ENCODE peak calls at places on chromosomes 11 and 22, in six cellular contexts. G is upper lobe of left lung, M is lower lobe of right lung, A is AG10803, Z is GM06990, B is psoas muscle. C is an unnamed sample.

GRCh38 chr22:19655399-19655798 is 58.9 kb upstream of the SEPTIN5 start:
- DNase-seq in G (no peak), M (no peak), A (no peak), Z (no peak), B (no peak), C (no peak)

GRCh38 chr11:134332189-134332631 is 422 bp downstream of the GLB1L2 start:
- DNase-seq in G (peak; percentile 34), M (no peak), A (no peak), Z (no peak), B (no peak), C (no peak)

GRCh38 chr11:108278546-108278945 is 55.7 kb downstream of the ATM start:
- DNase-seq in G (no peak), M (no peak), A (no peak), Z (no peak), B (no peak), C (no peak)

GRCh38 chr11:102853956-102854355 is 10.5 kb upstream of the MMP3 start:
- DNase-seq in G (no peak), M (no peak), A (no peak), Z (no peak), B (no peak), C (no peak)

GRCh38 chr11:114250993-114251796 is 45.0 kb upstream of the NNMT start:
- DNase-seq in G (no peak), M (no peak), A (no peak), Z (no peak), B (peak; percentile 66), C (no peak)

GRCh38 chr11:106466441-106467190 is 389.2 kb downstream of the AASDHPPT start:
- DNase-seq in G (no peak), M (no peak), A (peak; percentile 78), Z (no peak), B (no peak), C (no peak)

GRCh38 chr11:69382131-69383128 is 88.5 kb downstream of the MYEOV start:
- DNase-seq in G (no peak), M (peak; percentile 52), A (no peak), Z (no peak), B (peak; percentile 55), C (peak; percentile 57)

GRCh38 chr11:57410287-57410686 is 16.6 kb downstream of the SLC43A3 start:
- DNase-seq in G (no peak), M (no peak), A (peak; percentile 80), Z (no peak), B (no peak), C (no peak)

GRCh38 chr22:22930571-22931556 is 43.2 kb downstream of the IGLL5 start:
- DNase-seq in G (no peak), M (no peak), A (no peak), Z (peak; percentile 60), B (no peak), C (no peak)

GRCh38 chr11:83773950-83774880 is 488.0 kb upstream of the CCDC90B start:
- DNase-seq in G (no peak), M (no peak), A (no peak), Z (no peak), B (no peak), C (no peak)

GRCh38 chr11:65014146-65014960 is at the start of gene ARL2:
- DNase-seq in G (peak; percentile 37), M (no peak), A (peak; percentile 17), Z (no peak), B (no peak), C (no peak)

GRCh38 chr11:45026835-45027234 is 76.2 kb upstream of the TP53I11 start:
- DNase-seq in G (no peak), M (no peak), A (no peak), Z (no peak), B (no peak), C (no peak)

GRCh38 chr11:10657308-10658271 is 36.0 kb downstream of the IRAG1 start:
- DNase-seq in G (no peak), M (no peak), A (peak; percentile 53), Z (peak; percentile 64), B (no peak), C (no peak)

GRCh38 chr22:18998998-18999397 is 62.9 kb upstream of the PRODH start:
- DNase-seq in G (no peak), M (no peak), A (no peak), Z (no peak), B (no peak), C (no peak)

GRCh38 chr11:57357827-57358226 is 19.7 kb downstream of the P2RX3 start:
- DNase-seq in G (no peak), M (no peak), A (peak; percentile 61), Z (no peak), B (no peak), C (no peak)

GRCh38 chr22:46515208-46516111 is 22.0 kb downstream of the CELSR1 start:
- DNase-seq in G (no peak), M (no peak), A (no peak), Z (no peak), B (no peak), C (no peak)

GRCh38 chr11:75516886-75517285 is 8.9 kb downstream of the GDPD5 start:
- DNase-seq in G (no peak), M (no peak), A (no peak), Z (no peak), B (no peak), C (no peak)

GRCh38 chr11:64372802-64373597 is 14.0 kb downstream of the RPS6KA4 start:
- DNase-seq in G (no peak), M (no peak), A (peak; percentile 48), Z (no peak), B (no peak), C (no peak)

GRCh38 chr11:121672630-121673487 is 220.1 kb upstream of the SORL1-AS1 start:
- DNase-seq in G (no peak), M (no peak), A (peak; percentile 76), Z (no peak), B (peak; percentile 20), C (no peak)

GRCh38 chr11:17343907-17344306 is 7.7 kb upstream of the NCR3LG1 start:
- DNase-seq in G (no peak), M (no peak), A (peak; percentile 72), Z (no peak), B (no peak), C (no peak)

GRCh38 chr11:31397239-31397834 is 27.7 kb downstream of the DNAJC24 start:
- DNase-seq in G (no peak), M (no peak), A (peak; percentile 13), Z (no peak), B (no peak), C (no peak)

GRCh38 chr22:27642104-27642800 is 159.3 kb downstream of the MN1 start:
- DNase-seq in G (no peak), M (no peak), A (no peak), Z (no peak), B (peak; percentile 77), C (no peak)

GRCh38 chr11:120871924-120872323 is 152.0 kb upstream of the TBCEL start:
- DNase-seq in G (no peak), M (no peak), A (no peak), Z (no peak), B (no peak), C (no peak)

DNA sequence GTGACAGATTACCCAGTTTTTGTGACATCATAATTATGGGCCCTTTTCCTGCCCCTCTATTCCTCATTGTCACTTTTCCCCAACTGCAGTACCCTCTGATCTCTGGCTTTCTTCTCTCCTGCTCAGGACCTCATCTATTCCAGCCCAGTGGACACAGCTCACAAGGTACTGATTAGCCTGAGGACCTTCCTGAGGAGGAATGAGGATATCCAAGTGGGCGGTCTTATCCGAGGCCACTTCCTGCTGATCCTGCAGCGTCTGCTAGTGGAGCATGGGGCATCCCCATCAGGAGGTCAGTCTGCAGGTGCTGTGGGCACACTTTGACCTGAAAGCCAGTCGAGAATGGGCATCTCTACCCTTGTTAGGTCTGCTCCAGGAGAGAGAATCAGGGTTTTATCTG is 24.5 kb upstream of the CCDC134 start:
- DNase-seq in G (no peak), M (no peak), A (no peak), Z (no peak), B (no peak), C (no peak)
- TF ChIP-seq CTCF in G (no peak), M (no peak), A (no peak), Z (no peak), B (no peak), C (no peak)

GRCh38 chr11:43418197-43418596 is 59.5 kb downstream of the TTC17 start:
- DNase-seq in G (no peak), M (no peak), A (no peak), Z (peak; percentile 7), B (no peak), C (no peak)

GRCh38 chr11:43419460-43419859 is 60.7 kb downstream of the TTC17 start:
- DNase-seq in G (no peak), M (no peak), A (peak; percentile 29), Z (peak; percentile 13), B (no peak), C (no peak)
- TF ChIP-seq CTCF in G (peak; percentile 37), M (peak; percentile 61), A (peak; percentile 81), Z (peak; percentile 63), B (peak; percentile 53), C (peak; percentile 84)

GRCh38 chr11:71426413-71426812 is 21.8 kb downstream of the DHCR7 start:
- DNase-seq in G (no peak), M (no peak), A (no peak), Z (no peak), B (no peak), C (no peak)

GRCh38 chr11:71428861-71429435 is 19.2 kb downstream of the DHCR7 start:
- DNase-seq in G (peak; percentile 34), M (no peak), A (no peak), Z (no peak), B (peak; percentile 64), C (no peak)

GRCh38 chr11:71423181-71423790 is 24.9 kb downstream of the DHCR7 start:
- DNase-seq in G (no peak), M (no peak), A (no peak), Z (no peak), B (no peak), C (no peak)

GRCh38 chr11:71425851-71426250 is 22.3 kb downstream of the DHCR7 start:
- DNase-seq in G (no peak), M (no peak), A (no peak), Z (no peak), B (no peak), C (no peak)

GRCh38 chr11:71425409-71425808 is 22.8 kb downstream of the DHCR7 start:
- DNase-seq in G (no peak), M (no peak), A (no peak), Z (no peak), B (no peak), C (no peak)
- TF ChIP-seq CTCF in G (no peak), M (no peak), A (no peak), Z (peak; percentile 19), B (no peak), C (peak; percentile 25)

DNA sequence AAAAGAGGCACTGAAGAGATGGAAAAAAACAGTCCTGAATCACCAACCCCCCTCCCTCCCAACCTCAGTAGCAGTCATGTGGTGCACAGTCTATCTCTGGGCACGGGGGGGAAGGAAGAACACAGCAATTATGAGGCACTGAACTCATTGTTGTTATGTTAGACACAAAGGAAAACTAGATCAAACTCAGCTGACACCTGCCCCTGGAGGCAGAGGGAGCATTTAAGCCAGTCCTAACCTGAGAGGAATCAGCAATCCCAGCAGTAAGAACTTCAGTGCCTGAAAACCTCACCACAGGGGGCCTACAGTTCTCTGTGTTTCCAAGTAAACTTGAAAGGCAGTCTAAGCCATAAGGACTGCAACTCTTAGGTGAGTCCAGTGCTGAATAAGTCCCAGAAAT is 72.4 kb downstream of the GLYATL1 start:
- DNase-seq in G (no peak), M (no peak), A (no peak), Z (no peak), B (no peak), C (no peak)
- TF ChIP-seq CTCF in G (no peak), M (no peak), A (no peak), Z (no peak), B (no peak), C (no peak)

GRCh38 chr11:67391304-67392181 is at the start of gene RAD9A:
- DNase-seq in G (peak; percentile 98), M (peak; percentile 97), A (peak; percentile 90), Z (peak; percentile 95), B (peak; percentile 96), C (peak; percentile 96)
- TF ChIP-seq CTCF in G (peak; percentile 12), M (no peak), A (no peak), Z (no peak), B (no peak), C (no peak)